ENCODE peak calls at places on chromosomes 16 and 17, in four cellular contexts. One of them, this sample, is unnamed.
A peak's percentile ranks its signal among the peaks of the same experiment; 100 is the strongest.

GRCh38 chr17:78014651-78015050 is 56.1 kb downstream of the TNRC6C start:
- DNase-seq in A549: no peak
- DNase-seq in stomach: no peak
- DNase-seq in lower leg skin: no peak
- DNase-seq in this sample: no peak

GRCh38 chr17:47305302-47305923 is 18.3 kb upstream of the EFCAB13 start:
- DNase-seq in A549: peak; percentile 66
- DNase-seq in stomach: no peak
- DNase-seq in lower leg skin: no peak
- DNase-seq in this sample: peak; percentile 85

GRCh38 chr17:63549289-63549945 is 860 bp upstream of the DCAF7 start:
- DNase-seq in A549: no peak
- DNase-seq in stomach: peak; percentile 4
- DNase-seq in lower leg skin: no peak
- DNase-seq in this sample: peak; percentile 69

GRCh38 chr16:13435415-13435814 is 484.5 kb upstream of the ERCC4 start:
- DNase-seq in A549: no peak
- DNase-seq in stomach: no peak
- DNase-seq in lower leg skin: no peak
- DNase-seq in this sample: no peak

GRCh38 chr17:6775871-6776405 is at the start of gene FBXO39:
- DNase-seq in A549: no peak
- DNase-seq in stomach: no peak
- DNase-seq in lower leg skin: no peak
- DNase-seq in this sample: no peak

GRCh38 chr17:75668489-75668888 is 1.4 kb downstream of the SAP30BP start:
- DNase-seq in A549: no peak
- DNase-seq in stomach: no peak
- DNase-seq in lower leg skin: no peak
- DNase-seq in this sample: no peak

GRCh38 chr17:35314415-35315216 is 58.8 kb downstream of the SLFN11 start:
- DNase-seq in A549: peak; percentile 13
- DNase-seq in stomach: no peak
- DNase-seq in lower leg skin: no peak
- DNase-seq in this sample: no peak

GRCh38 chr17:2551928-2552327 is 40.2 kb upstream of the METTL16 start:
- DNase-seq in A549: no peak
- DNase-seq in stomach: no peak
- DNase-seq in lower leg skin: no peak
- DNase-seq in this sample: no peak

GRCh38 chr16:4306439-4307214 is 9.2 kb upstream of the GLIS2 start:
- DNase-seq in A549: no peak
- DNase-seq in stomach: no peak
- DNase-seq in lower leg skin: no peak
- DNase-seq in this sample: no peak

GRCh38 chr17:82366749-82367148 is 4.8 kb upstream of the UTS2R start:
- DNase-seq in A549: no peak
- DNase-seq in stomach: no peak
- DNase-seq in lower leg skin: no peak
- DNase-seq in this sample: no peak

GRCh38 chr17:41975099-41976083 is 8.8 kb downstream of the CNP start:
- DNase-seq in A549: no peak
- DNase-seq in stomach: no peak
- DNase-seq in lower leg skin: no peak
- DNase-seq in this sample: no peak

GRCh38 chr17:63082273-63082861 is 116.3 kb downstream of the TANC2 start:
- DNase-seq in A549: peak; percentile 26
- DNase-seq in stomach: no peak
- DNase-seq in lower leg skin: no peak
- DNase-seq in this sample: no peak

GRCh38 chr16:85729452-85729851 is 21.4 kb downstream of the C16orf74 start:
- DNase-seq in A549: no peak
- DNase-seq in stomach: no peak
- DNase-seq in lower leg skin: no peak
- DNase-seq in this sample: no peak

GRCh38 chr16:54937673-54938350 is 7.1 kb downstream of the IRX5 start:
- DNase-seq in A549: no peak
- DNase-seq in stomach: no peak
- DNase-seq in lower leg skin: no peak
- DNase-seq in this sample: no peak

GRCh38 chr17:17019891-17020456 is 22.3 kb upstream of the MPRIP start:
- DNase-seq in A549: no peak
- DNase-seq in stomach: no peak
- DNase-seq in lower leg skin: no peak
- DNase-seq in this sample: no peak

GRCh38 chr17:53919356-53919755 is 96.6 kb downstream of the KIF2B start:
- DNase-seq in A549: no peak
- DNase-seq in stomach: no peak
- DNase-seq in lower leg skin: no peak
- DNase-seq in this sample: no peak

GRCh38 chr17:31593806-31594205 is 202.3 kb downstream of the RAB11FIP4 start:
- DNase-seq in A549: no peak
- DNase-seq in stomach: no peak
- DNase-seq in lower leg skin: no peak
- DNase-seq in this sample: no peak

GRCh38 chr16:50846511-50846910 is 104.6 kb downstream of the CYLD start:
- DNase-seq in A549: no peak
- DNase-seq in stomach: no peak
- DNase-seq in lower leg skin: no peak
- DNase-seq in this sample: no peak

GRCh38 chr17:16013943-16014407 is 14.4 kb downstream of the TTC19 start:
- DNase-seq in A549: peak; percentile 78
- DNase-seq in stomach: no peak
- DNase-seq in lower leg skin: no peak
- DNase-seq in this sample: no peak

GRCh38 chr17:75822119-75822799 is 21.9 kb downstream of the UNC13D start:
- DNase-seq in A549: no peak
- DNase-seq in stomach: peak; percentile 88
- DNase-seq in lower leg skin: no peak
- DNase-seq in this sample: no peak

GRCh38 chr17:17114592-17115225 is 72.5 kb downstream of the MPRIP start:
- DNase-seq in A549: no peak
- DNase-seq in stomach: no peak
- DNase-seq in lower leg skin: no peak
- DNase-seq in this sample: no peak

GRCh38 chr17:77723071-77723908 is 235.2 kb upstream of the TNRC6C start:
- DNase-seq in A549: no peak
- DNase-seq in stomach: no peak
- DNase-seq in lower leg skin: no peak
- DNase-seq in this sample: no peak

GRCh38 chr17:57045868-57046671 is 39.0 kb upstream of the AKAP1 start:
- DNase-seq in A549: no peak
- DNase-seq in stomach: peak; percentile 70
- DNase-seq in lower leg skin: no peak
- DNase-seq in this sample: no peak

GRCh38 chr16:54030451-54030850 is 256.1 kb downstream of the IRX3 start:
- DNase-seq in A549: no peak
- DNase-seq in stomach: no peak
- DNase-seq in lower leg skin: no peak
- DNase-seq in this sample: no peak

GRCh38 chr16:15961060-15961511 is 11.7 kb downstream of the ABCC1 start:
- DNase-seq in A549: no peak
- DNase-seq in stomach: no peak
- DNase-seq in lower leg skin: no peak
- DNase-seq in this sample: no peak

GRCh38 chr17:6755281-6755680 is 565 bp upstream of the XAF1 start:
- DNase-seq in A549: no peak
- DNase-seq in stomach: no peak
- DNase-seq in lower leg skin: no peak
- DNase-seq in this sample: no peak

GRCh38 chr17:21275047-21275578 is 9.4 kb upstream of the MAP2K3 start:
- DNase-seq in A549: no peak
- DNase-seq in stomach: no peak
- DNase-seq in lower leg skin: no peak
- DNase-seq in this sample: no peak

GRCh38 chr16:20610892-20611349 is 34.8 kb upstream of the ACSM2B start:
- DNase-seq in A549: no peak
- DNase-seq in stomach: no peak
- DNase-seq in lower leg skin: no peak
- DNase-seq in this sample: no peak

GRCh38 chr17:18182190-18182977 is 1.2 kb upstream of the ALKBH5 start:
- DNase-seq in A549: no peak
- DNase-seq in stomach: peak; percentile 94
- DNase-seq in lower leg skin: no peak
- DNase-seq in this sample: no peak

DNA sequence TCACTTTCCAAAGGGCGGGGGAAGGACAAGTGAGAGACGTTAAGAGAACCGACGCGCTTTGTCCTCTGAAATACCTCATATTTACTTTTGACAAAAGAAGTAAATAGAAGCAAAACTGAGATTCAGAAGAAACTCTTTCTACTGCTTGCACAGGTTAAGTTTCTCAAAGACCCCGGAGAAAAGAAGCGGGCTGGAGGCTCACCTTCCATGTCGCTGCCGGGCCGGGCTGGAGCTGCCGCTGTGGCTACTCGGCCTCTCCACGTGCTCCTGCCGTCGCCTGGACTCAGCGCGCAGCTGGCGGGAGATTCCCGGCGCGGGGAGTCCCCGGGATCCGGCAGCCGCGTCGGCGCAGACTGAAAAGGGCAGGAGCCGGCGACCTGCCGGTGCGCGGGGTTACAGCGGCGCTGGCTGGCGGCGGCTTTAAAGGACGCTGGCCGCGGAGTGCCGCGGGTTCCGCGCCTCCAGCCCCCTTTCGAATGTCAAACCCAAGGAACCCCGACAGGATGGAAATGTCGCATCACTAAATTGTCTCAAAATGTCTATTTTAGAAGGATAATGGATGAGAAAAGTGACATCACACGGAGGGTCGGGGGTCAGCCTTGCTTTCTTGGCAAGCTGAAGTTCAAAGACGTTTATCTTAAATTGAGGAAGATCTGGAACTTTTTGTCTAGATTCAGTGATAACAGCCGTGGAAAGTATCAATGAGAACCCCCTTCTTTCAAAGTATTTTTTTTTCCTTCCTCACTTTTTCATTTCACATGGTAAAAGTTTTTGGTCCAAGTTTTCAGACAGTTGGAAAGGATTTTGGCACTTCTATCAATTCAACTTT is at the start of gene IKZF3:
- DNase-seq in A549: peak; percentile 62
- DNase-seq in stomach: peak; percentile 84
- DNase-seq in lower leg skin: peak; percentile 15
- DNase-seq in this sample: no peak
- TF ChIP-seq POLR2A in A549: no peak
- TF ChIP-seq POLR2A in stomach: no peak
- TF ChIP-seq POLR2A in lower leg skin: no peak
- TF ChIP-seq POLR2A in this sample: no peak

GRCh38 chr16:31186176-31186575 is 6.2 kb downstream of the FUS start:
- DNase-seq in A549: no peak
- DNase-seq in stomach: no peak
- DNase-seq in lower leg skin: no peak
- DNase-seq in this sample: no peak

GRCh38 chr16:31187808-31188189 is 7.9 kb downstream of the FUS start:
- DNase-seq in A549: no peak
- DNase-seq in stomach: no peak
- DNase-seq in lower leg skin: no peak
- DNase-seq in this sample: no peak

GRCh38 chr16:31188450-31189411 is 8.8 kb downstream of the FUS start:
- DNase-seq in A549: no peak
- DNase-seq in stomach: no peak
- DNase-seq in lower leg skin: no peak
- DNase-seq in this sample: no peak

GRCh38 chr16:31185339-31185738 is 5.4 kb downstream of the FUS start:
- DNase-seq in A549: no peak
- DNase-seq in stomach: no peak
- DNase-seq in lower leg skin: no peak
- DNase-seq in this sample: no peak

GRCh38 chr16:31186930-31187807 is 7.2 kb downstream of the FUS start:
- DNase-seq in A549: no peak
- DNase-seq in stomach: no peak
- DNase-seq in lower leg skin: no peak
- DNase-seq in this sample: no peak
- TF ChIP-seq POLR2A in A549: no peak
- TF ChIP-seq POLR2A in stomach: no peak
- TF ChIP-seq POLR2A in lower leg skin: no peak
- TF ChIP-seq POLR2A in this sample: no peak

DNA sequence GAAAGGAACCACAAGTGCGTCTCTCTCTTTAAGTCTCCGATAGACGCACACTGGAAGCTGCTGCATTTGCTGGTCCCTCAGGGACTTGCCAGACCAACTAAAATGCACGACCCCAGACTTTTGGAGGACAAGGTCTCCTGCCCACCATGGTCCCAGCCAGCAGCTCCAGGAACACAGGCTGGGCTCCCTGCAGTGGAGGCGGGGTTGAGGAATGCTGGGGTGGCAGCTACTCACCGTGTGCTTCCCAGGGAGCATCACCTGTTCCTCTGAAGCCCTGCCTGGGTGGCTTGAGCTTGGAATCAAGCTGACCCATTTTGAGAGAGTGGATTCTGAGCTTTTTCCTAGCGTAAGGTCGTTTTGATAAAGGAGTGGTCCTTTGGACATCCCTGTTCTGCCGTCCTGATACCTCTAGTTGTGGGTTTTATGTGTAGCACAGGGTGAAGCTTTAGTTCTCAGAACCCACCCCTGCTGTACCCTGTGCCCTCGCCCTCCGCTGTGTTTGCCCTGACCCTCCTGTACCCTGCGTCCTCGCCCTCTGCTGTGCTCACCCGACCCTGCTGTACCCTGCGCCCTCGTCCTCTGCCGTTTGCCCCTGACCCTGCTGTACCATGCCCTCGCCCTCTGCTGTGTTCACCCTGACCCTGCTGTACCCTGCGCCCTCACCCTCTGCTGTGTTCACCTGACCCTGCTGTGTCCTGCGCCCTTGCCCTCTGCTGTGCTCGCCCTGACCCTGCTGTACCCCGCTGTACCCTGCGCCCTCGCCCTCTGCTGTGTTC is 11.0 kb downstream of the ZNF276 start:
- DNase-seq in A549: no peak
- DNase-seq in stomach: no peak
- DNase-seq in lower leg skin: no peak
- DNase-seq in this sample: no peak
- TF ChIP-seq POLR2A in A549: no peak
- TF ChIP-seq POLR2A in stomach: no peak
- TF ChIP-seq POLR2A in lower leg skin: no peak
- TF ChIP-seq POLR2A in this sample: no peak

DNA sequence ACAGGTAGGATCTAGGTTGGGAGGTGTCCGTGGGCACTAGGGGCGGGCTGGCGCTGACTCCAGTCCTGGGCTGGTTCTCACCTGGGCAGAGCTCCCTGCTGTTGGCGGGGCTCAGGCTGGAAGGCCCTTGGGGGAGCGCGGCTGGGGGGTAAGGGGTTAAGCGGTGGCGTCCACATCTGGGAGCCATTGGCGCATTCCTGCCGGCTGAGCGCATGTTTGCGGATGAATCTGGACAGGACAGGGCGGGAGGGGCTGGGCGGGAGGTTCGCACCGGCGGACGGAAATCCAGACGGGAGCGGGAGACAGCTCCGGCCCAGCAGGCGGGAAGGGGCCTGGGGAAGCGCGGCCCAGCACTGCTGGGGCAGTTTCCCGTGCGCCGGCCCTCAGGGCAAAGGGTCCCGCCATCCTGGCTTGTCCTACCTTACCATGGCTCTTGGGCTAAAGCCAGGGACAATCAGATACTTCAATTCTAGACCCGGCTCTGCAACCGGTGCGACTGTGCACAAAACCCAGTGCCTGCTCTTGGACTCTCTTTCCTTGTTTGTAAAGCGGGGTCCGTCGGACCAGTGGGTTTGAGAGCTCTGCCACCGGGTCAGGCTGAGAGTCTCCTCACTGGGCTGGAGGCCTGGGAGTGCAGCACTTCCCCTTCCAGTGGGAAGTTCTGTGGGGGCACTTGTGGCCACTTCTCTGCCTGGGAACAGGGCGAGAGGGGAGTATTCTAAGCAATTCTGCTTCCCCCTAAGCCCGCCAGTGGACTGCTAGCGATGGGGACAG is 7.8 kb downstream of the RARA start:
- DNase-seq in A549: peak; percentile 87
- DNase-seq in stomach: peak; percentile 45
- DNase-seq in lower leg skin: no peak
- DNase-seq in this sample: no peak
- TF ChIP-seq POLR2A in A549: peak; percentile 59
- TF ChIP-seq POLR2A in stomach: no peak
- TF ChIP-seq POLR2A in lower leg skin: no peak
- TF ChIP-seq POLR2A in this sample: peak; percentile 26

This sample was measured in H54.